ENCODE peak calls at places on chromosome 20, in five cellular contexts. Q is MCF 10A, N is colonic mucosa, X is left ventricle myocardium inferior, H is RWPE1. A is an unnamed sample.

GRCh38 chr20:39865446-39865845 is 823.6 kb downstream of the MAFB start:
- DNase-seq in Q (no peak), N (no peak), X (no peak), H (no peak), A (no peak)

GRCh38 chr20:62928246-62928939 is 2.1 kb upstream of the DIDO1 start:
- DNase-seq in Q (no peak), N (no peak), X (no peak), H (no peak), A (no peak)

GRCh38 chr20:32964575-32964974 is 39.7 kb downstream of the SUN5 start:
- DNase-seq in Q (no peak), N (peak), X (no peak), H (no peak), A (peak)

GRCh38 chr20:24769878-24770627 is 179.0 kb upstream of the CST7 start:
- DNase-seq in Q (no peak), N (no peak), X (no peak), H (no peak), A (peak)

GRCh38 chr20:46571418-46571817 is 21.0 kb upstream of the OCSTAMP start:
- DNase-seq in Q (no peak), N (no peak), X (no peak), H (no peak), A (no peak)

GRCh38 chr20:17491488-17491887 is 39.7 kb downstream of the BFSP1 start:
- DNase-seq in Q (no peak), N (no peak), X (no peak), H (no peak), A (no peak)

GRCh38 chr20:38799248-38799647 is 6.2 kb upstream of the PPP1R16B start:
- DNase-seq in Q (no peak), N (no peak), X (no peak), H (no peak), A (no peak)

GRCh38 chr20:20192366-20192765 is 140.0 kb downstream of the CFAP61 start:
- DNase-seq in Q (no peak), N (no peak), X (no peak), H (no peak), A (no peak)

GRCh38 chr20:62772994-62773858 is 23.0 kb upstream of the MRGBP start:
- DNase-seq in Q (peak), N (no peak), X (no peak), H (peak), A (no peak)

GRCh38 chr20:33532753-33533459 is 43.0 kb downstream of the CBFA2T2 start:
- DNase-seq in Q (no peak), N (no peak), X (no peak), H (no peak), A (no peak)

GRCh38 chr20:57180954-57181353 is 85.5 kb downstream of the BMP7 start:
- DNase-seq in Q (no peak), N (no peak), X (no peak), H (peak), A (no peak)

GRCh38 chr20:36118372-36118771 is 36.2 kb upstream of the EPB41L1 start:
- DNase-seq in Q (no peak), N (no peak), X (no peak), H (no peak), A (no peak)

GRCh38 chr20:9838035-9838377 is 870 bp downstream of the PAK5 start:
- DNase-seq in Q (no peak), N (no peak), X (no peak), H (no peak), A (no peak)

GRCh38 chr20:59765599-59766177 is 161.3 kb downstream of the PHACTR3 start:
- DNase-seq in Q (peak), N (no peak), X (no peak), H (peak), A (no peak)

GRCh38 chr20:52426856-52427255 is 235.3 kb upstream of the ZFP64 start:
- DNase-seq in Q (no peak), N (no peak), X (no peak), H (peak), A (no peak)

GRCh38 chr20:32621071-32621913 is 36.2 kb upstream of the NOL4L start:
- DNase-seq in Q (no peak), N (no peak), X (no peak), H (peak), A (no peak)

GRCh38 chr20:34296468-34296867 is 6.7 kb downstream of the AHCY start:
- DNase-seq in Q (no peak), N (no peak), X (no peak), H (no peak), A (no peak)

GRCh38 chr20:20366896-20367680 is 816 bp upstream of the INSM1 start:
- DNase-seq in Q (no peak), N (no peak), X (no peak), H (no peak), A (no peak)

GRCh38 chr20:63402860-63403220 is 41.7 kb upstream of the CHRNA4 start:
- DNase-seq in Q (no peak), N (no peak), X (no peak), H (no peak), A (no peak)

GRCh38 chr20:23412026-23412425 is 9.3 kb downstream of the NAPB start:
- DNase-seq in Q (peak), N (no peak), X (no peak), H (no peak), A (no peak)

GRCh38 chr20:24480523-24480922 is 11.1 kb downstream of the SYNDIG1 start:
- DNase-seq in Q (no peak), N (no peak), X (no peak), H (no peak), A (no peak)

GRCh38 chr20:38402089-38402488 is 33.0 kb downstream of the SNHG17 start:
- DNase-seq in Q (no peak), N (no peak), X (no peak), H (no peak), A (no peak)

GRCh38 chr20:14897608-14898007 is 560.2 kb upstream of the FLRT3 start:
- DNase-seq in Q (no peak), N (no peak), X (no peak), H (no peak), A (no peak)

GRCh38 chr20:46255440-46256104 is 52.7 kb downstream of the CDH22 start:
- DNase-seq in Q (peak), N (peak), X (peak), H (peak), A (peak)

DNA sequence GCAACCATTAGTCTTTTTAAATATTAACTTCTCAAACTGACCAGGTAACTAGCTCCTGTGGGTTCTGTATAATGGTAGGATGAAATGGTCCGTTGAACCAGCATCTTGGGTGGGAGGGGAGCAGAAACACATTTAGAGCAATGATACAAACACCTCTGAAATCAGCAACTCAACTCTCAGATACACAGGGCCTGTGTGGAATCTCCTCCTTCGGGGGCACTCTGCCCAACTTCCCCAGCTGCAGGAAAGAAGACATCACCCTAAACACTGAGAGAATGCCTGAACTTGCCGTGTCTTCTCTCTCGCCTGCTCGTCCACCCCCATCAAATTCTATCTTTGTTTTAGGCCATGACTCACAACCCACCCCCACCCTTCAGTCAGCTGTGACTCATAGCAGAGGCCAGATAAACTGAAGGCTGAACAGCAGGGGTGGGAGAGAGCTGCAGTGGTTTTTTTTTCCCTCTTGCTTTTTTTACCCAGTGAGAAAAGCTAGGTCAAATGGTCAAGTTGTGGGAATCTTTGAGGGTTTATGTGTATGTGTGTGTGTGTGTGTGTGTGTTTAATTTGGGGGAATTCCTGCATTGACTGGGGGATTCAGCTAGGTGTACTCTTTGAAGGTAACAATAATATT is 593.4 kb upstream of the JAG1 start:
- DNase-seq in Q (peak), N (peak), X (peak), H (peak), A (no peak)
- TF ChIP-seq CTCF in Q (no peak), N (no peak), X (peak), H (no peak), A (no peak)

GRCh38 chr20:50646483-50646996 is 44.8 kb downstream of the RIPOR3 start:
- DNase-seq in Q (peak), N (no peak), X (no peak), H (no peak), A (no peak)
- TF ChIP-seq CTCF in Q (peak), N (no peak), X (peak), H (no peak), A (peak)

GRCh38 chr20:18902181-18902725 is 88.7 kb downstream of the SCP2D1 start:
- DNase-seq in Q (peak), N (no peak), X (no peak), H (no peak), A (no peak)
- TF ChIP-seq CTCF in Q (no peak), N (no peak), X (no peak), H (no peak), A (no peak)

DNA sequence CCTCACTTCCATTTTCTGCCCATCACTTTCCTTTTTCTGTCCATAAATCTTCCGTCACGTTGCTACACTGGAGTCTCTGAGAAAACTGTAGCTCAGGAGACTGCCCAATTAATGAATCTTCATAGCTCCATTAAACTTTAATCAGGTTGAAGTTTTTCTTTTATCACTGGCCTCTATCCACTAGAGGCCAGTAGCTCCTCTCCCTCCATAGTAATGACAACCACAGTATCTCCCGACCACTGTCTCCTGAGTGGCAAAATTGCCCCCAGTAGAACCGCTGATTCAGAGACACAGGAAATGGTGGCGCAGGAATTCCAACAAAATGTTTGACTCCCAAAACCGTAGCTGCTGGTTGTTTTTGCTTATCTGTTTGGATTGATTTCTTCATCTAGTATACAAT is 18.4 kb upstream of the DOK5 start:
- DNase-seq in Q (no peak), N (no peak), X (no peak), H (no peak), A (no peak)
- TF ChIP-seq CTCF in Q (no peak), N (no peak), X (peak), H (no peak), A (no peak)

DNA sequence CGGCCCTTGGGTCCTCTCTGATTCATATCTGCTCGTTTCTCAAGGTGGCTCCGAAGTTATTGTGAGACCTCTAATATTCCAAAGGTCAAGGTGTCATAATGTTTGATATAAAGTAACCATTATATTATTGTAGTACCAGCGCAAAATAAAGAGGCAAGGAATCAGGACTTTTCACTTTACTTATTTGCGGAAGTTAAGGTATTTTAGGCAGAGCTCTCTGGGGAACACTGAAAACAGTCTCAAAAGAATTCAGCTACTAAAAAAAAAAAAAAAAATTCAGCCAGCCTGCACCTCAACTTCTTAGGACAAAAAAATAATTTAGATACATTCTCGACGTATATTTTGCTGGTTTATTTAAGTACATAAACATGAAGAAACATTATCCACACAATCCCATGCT is 2.4 kb downstream of the OSER1 start:
- DNase-seq in Q (peak), N (no peak), X (no peak), H (no peak), A (no peak)
- TF ChIP-seq CTCF in Q (no peak), N (no peak), X (no peak), H (no peak), A (no peak)

DNA sequence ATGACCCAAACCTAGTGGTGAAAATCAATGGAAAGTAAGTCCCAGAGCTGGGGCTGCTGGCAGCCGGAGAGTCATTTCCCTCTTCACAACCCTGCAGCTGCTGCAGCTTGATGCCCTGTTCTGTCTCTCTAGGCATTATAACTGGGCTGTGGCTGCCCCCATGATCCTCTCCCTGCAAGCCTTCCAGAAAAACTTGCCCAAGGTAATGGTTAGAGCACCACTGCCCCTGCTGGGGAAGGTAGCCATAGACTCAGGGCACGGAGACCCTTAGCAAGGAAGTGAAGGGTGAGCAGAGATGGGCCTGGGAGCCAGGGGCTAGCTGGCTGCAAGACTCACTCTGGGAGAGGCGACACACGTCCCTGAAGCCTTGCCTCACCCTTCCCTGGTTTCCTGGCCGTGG is 12.0 kb downstream of the LPIN3 start:
- DNase-seq in Q (no peak), N (no peak), X (no peak), H (no peak), A (no peak)
- TF ChIP-seq CTCF in Q (no peak), N (no peak), X (no peak), H (no peak), A (no peak)

GRCh38 chr20:58239216-58239615 is 10.8 kb upstream of the ANKRD60 start:
- DNase-seq in Q (no peak), N (no peak), X (no peak), H (no peak), A (no peak)
- TF ChIP-seq CTCF in Q (no peak), N (no peak), X (no peak), H (no peak), A (no peak)

GRCh38 chr20:8162610-8163009 is 30.5 kb downstream of the PLCB1 start:
- DNase-seq in Q (no peak), N (no peak), X (no peak), H (no peak), A (no peak)

GRCh38 chr20:8163543-8163942 is 31.5 kb downstream of the PLCB1 start:
- DNase-seq in Q (no peak), N (no peak), X (no peak), H (no peak), A (no peak)

GRCh38 chr20:8168785-8169288 is 36.8 kb downstream of the PLCB1 start:
- DNase-seq in Q (no peak), N (no peak), X (no peak), H (no peak), A (no peak)

GRCh38 chr20:8170921-8171320 is 38.9 kb downstream of the PLCB1 start:
- DNase-seq in Q (no peak), N (no peak), X (no peak), H (no peak), A (no peak)

GRCh38 chr20:8166730-8167129 is 34.7 kb downstream of the PLCB1 start:
- DNase-seq in Q (no peak), N (no peak), X (no peak), H (no peak), A (no peak)
- TF ChIP-seq CTCF in Q (no peak), N (no peak), X (no peak), H (no peak), A (no peak)

GRCh38 chr20:13809855-13810254 is 25.0 kb downstream of the NDUFAF5 start:
- DNase-seq in Q (no peak), N (no peak), X (no peak), H (no peak), A (no peak)
- TF ChIP-seq CTCF in Q (no peak), N (no peak), X (no peak), H (no peak), A (no peak)

A was measured in type B pancreatic cell.